ENCODE peak calls at places on chromosome 14, in five cellular contexts. F is GM23248, K is OCI-LY7, I is A549, N is SJSA1. G is an unnamed sample.

GRCh38 chr14:44162197-44162596 is 344.9 kb downstream of the FSCB start:
- DNase-seq in K (peak; percentile 3), I (peak; percentile 12), F (no peak), N (no peak), G (no peak)

GRCh38 chr14:59333668-59334067 is 131.5 kb downstream of the GPR135 start:
- DNase-seq in K (no peak), I (peak; percentile 53), F (peak; percentile 96), N (no peak), G (no peak)

GRCh38 chr14:75906680-75907280 is 75.0 kb downstream of the TGFB3 start:
- DNase-seq in N (peak; percentile 52), I (peak; percentile 54), K (peak; percentile 76), F (peak; percentile 80), G (peak; percentile 78)

GRCh38 chr14:66944872-66945271 is 244.4 kb upstream of the GARIN2 start:
- DNase-seq in N (no peak), F (peak; percentile 44), K (peak; percentile 24), I (peak; percentile 64), G (no peak)

GRCh38 chr14:101056446-101056845 is 152.9 kb upstream of the RTL1 start:
- DNase-seq in N (no peak), K (no peak), F (peak; percentile 23), I (no peak), G (no peak)

GRCh38 chr14:51386983-51387730 is 147.1 kb downstream of the TMX1 start:
- DNase-seq in K (no peak), I (peak; percentile 9), N (no peak), F (peak; percentile 49), G (no peak)

GRCh38 chr14:92676448-92677086 is 71.9 kb downstream of the LGMN start:
- DNase-seq in K (no peak), N (no peak), I (no peak), F (no peak), G (no peak)

GRCh38 chr14:72024043-72024407 is 91.8 kb downstream of the RGS6 start:
- DNase-seq in I (peak; percentile 48), F (peak; percentile 35), K (peak; percentile 53), N (no peak), G (no peak)

GRCh38 chr14:99716091-99716849 is 32.2 kb downstream of the CYP46A1 start:
- DNase-seq in I (no peak), F (no peak), N (no peak), K (no peak), G (no peak)

GRCh38 chr14:66330218-66330617 is 156.0 kb upstream of the CCDC196 start:
- DNase-seq in N (no peak), K (no peak), I (no peak), F (no peak), G (no peak)

GRCh38 chr14:105388110-105388951 is 10.0 kb upstream of the TEX22 start:
- DNase-seq in N (no peak), I (no peak), K (no peak), F (no peak), G (peak; percentile 18)

GRCh38 chr14:92898732-92899131 is 24.2 kb upstream of the CHGA start:
- DNase-seq in N (no peak), F (no peak), I (no peak), K (no peak), G (no peak)

GRCh38 chr14:105307052-105307727 is 6.4 kb upstream of the BRF1 start:
- DNase-seq in K (no peak), F (no peak), I (no peak), N (no peak), G (no peak)

GRCh38 chr14:24851837-24852236 is 198.1 kb downstream of the STXBP6 start:
- DNase-seq in I (no peak), K (no peak), N (no peak), F (peak; percentile 60), G (no peak)

GRCh38 chr14:85519661-85520305 is 10.2 kb upstream of the FLRT2 start:
- DNase-seq in F (no peak), I (peak; percentile 58), N (no peak), K (no peak), G (no peak)

GRCh38 chr14:37565550-37565949 is 29.5 kb downstream of the FOXA1 start:
- DNase-seq in F (no peak), I (no peak), K (no peak), N (no peak), G (no peak)
- H3K27ac ChIP-seq in F (no peak overlapping the region), I (no peak overlapping the region), K (no peak overlapping the region), N (no peak overlapping the region), G (no peak overlapping the region)

GRCh38 chr14:102223682-102224081 is 81.3 kb downstream of the MOK start:
- DNase-seq in I (no peak), F (no peak), K (no peak), N (no peak), G (no peak)
- H3K4me1 ChIP-seq in I (no peaks in the 10 kb centered on the region), F (peaks cover 10% of the 10 kb centered on the region), K (peaks cover 17% of the 10 kb centered on the region), N (peaks cover 5% of the 10 kb centered on the region), G (peaks cover 5% of the 10 kb centered on the region)

GRCh38 chr14:21088687-21089086 is 9.8 kb downstream of the ZNF219 start:
- DNase-seq in F (no peak), N (no peak), K (no peak), I (no peak), G (peak; percentile 10)

GRCh38 chr14:21084988-21085853 is 13.2 kb downstream of the ZNF219 start:
- DNase-seq in K (no peak), N (no peak), F (peak; percentile 85), I (no peak), G (no peak)

GRCh38 chr14:21087294-21088091 is 11.0 kb downstream of the ZNF219 start:
- DNase-seq in F (peak; percentile 98), K (peak; percentile 77), I (peak; percentile 61), N (peak; percentile 63), G (peak; percentile 24)

GRCh38 chr14:21089271-21089670 is 9.2 kb downstream of the ZNF219 start:
- DNase-seq in K (no peak), N (no peak), F (no peak), I (no peak), G (no peak)

DNA sequence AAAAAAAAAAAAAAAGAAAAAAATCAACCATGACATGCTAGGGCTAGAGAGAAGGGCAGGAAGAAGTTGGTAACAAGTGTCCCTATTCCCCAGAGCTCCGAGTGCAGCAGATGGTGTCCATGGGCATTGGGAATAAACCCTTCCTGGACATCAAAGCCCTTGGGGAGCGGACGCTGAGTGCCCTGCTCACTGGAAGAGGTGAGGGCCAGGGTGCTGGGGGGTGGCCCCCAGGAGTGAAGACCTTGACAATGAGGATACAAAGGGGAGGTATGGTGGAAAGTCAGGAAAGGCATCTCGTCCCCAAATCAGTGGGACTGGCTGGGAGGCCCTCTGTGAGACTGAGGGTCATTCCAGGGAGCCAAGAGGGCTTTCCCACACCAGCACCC is 11.6 kb downstream of the ZNF219 start:
- DNase-seq in I (no peak), K (no peak), N (no peak), F (no peak), G (no peak)
- H3K27ac ChIP-seq in I (no peak overlapping the region), K (no peak overlapping the region), N (peak overlapping the region; percentile 60), F (peak overlapping the region; percentile 95), G (no peak overlapping the region)

DNA sequence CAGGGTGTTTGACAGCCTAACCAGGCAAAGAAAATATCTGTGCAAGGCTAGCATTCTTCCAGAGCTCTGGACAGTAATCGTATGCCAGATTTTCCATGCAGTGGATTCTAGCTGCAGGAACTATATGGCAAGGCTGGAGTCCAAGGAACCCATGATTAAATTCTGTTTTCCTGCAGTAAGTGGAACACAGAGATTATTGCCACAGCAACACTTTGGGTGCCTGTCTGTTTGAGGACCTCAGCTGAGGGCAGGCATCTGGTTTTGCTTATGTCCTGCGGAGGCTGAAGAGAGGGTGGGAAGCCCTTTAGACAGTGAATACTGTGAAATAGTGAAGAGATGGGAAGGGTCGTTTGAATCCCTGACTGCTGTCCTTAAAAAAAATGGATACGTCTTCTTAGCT is 104.4 kb downstream of the DAD1 start:
- DNase-seq in N (no peak), F (peak; percentile 63), I (no peak), K (no peak), G (peak; percentile 16)
- H3K4me1 ChIP-seq in N (peaks cover 16% of the 10 kb centered on the region), F (peaks cover 22% of the 10 kb centered on the region), I (no peaks in the 10 kb centered on the region), K (peaks cover 100% of the 10 kb centered on the region), G (peaks cover 6% of the 10 kb centered on the region)

DNA sequence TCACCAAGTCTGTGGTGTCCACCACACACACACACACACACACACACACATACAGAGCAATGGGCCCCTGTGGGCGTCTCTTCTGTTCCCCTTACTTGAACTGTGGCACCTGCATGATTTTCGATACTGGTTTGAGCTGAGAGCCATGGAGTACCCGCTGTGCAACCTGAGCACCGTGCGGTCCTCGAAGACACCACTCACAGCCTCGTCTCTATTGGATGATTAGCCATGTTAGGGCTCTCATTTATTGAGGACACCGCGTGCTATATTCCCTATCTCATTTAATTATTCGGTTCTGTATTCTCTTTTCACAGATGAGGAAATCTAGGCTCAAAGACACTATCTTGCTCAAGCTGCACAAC is 623 bp upstream of the C14orf132 start:
- DNase-seq in N (no peak), K (no peak), I (no peak), F (no peak), G (no peak)
- H3K27ac ChIP-seq in N (no peak overlapping the region), K (no peak overlapping the region), I (peak overlapping the region; percentile 84), F (peak overlapping the region; percentile 13), G (no peak overlapping the region)

GRCh38 chr14:64757601-64758000 is 53.4 kb downstream of the PLEKHG3 start:
- DNase-seq in N (no peak), F (no peak), I (no peak), K (no peak), G (no peak)

GRCh38 chr14:64756712-64757111 is 52.5 kb downstream of the PLEKHG3 start:
- DNase-seq in I (no peak), K (no peak), F (no peak), N (no peak), G (peak; percentile 25)

GRCh38 chr14:64753999-64754398 is 49.8 kb downstream of the PLEKHG3 start:
- DNase-seq in N (no peak), I (no peak), K (no peak), F (no peak), G (no peak)

GRCh38 chr14:64754685-64755084 is 50.5 kb downstream of the PLEKHG3 start:
- DNase-seq in N (no peak), F (no peak), I (no peak), K (no peak), G (no peak)

GRCh38 chr14:64755661-64756265 is 51.5 kb downstream of the PLEKHG3 start:
- DNase-seq in K (no peak), N (no peak), F (peak; percentile 51), I (no peak), G (peak; percentile 13)
- H3K4me1 ChIP-seq in K (no peaks in the 10 kb centered on the region), N (peaks cover 50% of the 10 kb centered on the region), F (peaks cover 20% of the 10 kb centered on the region), I (peaks cover 56% of the 10 kb centered on the region), G (peaks cover 11% of the 10 kb centered on the region)

DNA sequence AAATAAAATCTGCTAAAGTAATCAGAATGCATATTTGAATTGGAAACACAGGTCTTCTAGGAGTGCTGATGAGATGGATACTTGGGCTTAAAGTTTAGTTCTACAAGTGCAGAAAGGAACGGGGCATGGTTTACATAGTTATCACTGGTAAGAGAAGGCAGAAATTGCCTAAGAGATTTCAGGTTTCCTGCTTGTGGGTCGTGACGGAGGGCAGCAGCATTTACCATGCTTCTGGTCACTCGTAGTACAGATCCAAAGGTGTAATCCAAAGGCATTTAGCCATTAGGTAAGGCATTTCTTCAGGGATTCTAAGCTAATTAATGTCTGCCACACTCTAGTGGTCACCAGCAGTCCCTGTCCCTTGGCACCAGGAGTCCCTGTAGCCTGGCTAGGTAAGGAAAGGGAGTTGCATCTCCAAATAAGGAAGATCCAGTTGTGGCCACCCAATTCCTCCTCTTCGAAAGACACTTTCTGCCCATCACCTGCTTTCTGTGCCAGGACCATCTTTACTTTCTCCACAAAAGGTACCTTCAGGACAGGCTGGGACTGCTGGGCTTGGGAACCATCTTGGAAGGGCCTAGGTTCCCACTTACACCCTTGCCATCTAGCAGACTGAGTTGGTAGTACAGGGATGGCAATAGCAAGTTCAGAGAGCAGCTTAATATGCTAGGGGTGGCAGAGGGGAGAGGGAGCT is 1.5 kb downstream of the GSTZ1 start:
- DNase-seq in K (no peak), F (no peak), I (peak; percentile 31), N (no peak), G (no peak)
- H3K27ac ChIP-seq in K (peak overlapping the region; percentile 80), F (peak overlapping the region; percentile 95), I (peak overlapping the region; percentile 99), N (no peak overlapping the region), G (peak overlapping the region; percentile 94)